ENCODE peak calls at places on chromosomes 6 and 20, in six cellular contexts. One of them, this sample, is unnamed.
A peak's percentile ranks its signal among the peaks of the same experiment; 100 is the strongest.

GRCh38 chr6:7261030-7261841 is 51.8 kb downstream of the SSR1 start:
- DNase-seq in neural crest cell: peak; percentile 78
- DNase-seq in RWPE1: peak; percentile 96
- DNase-seq in HFFc6: peak; percentile 90
- DNase-seq in Calu3: peak; percentile 83
- DNase-seq in fibroblast of villous mesenchyme: peak; percentile 81
- DNase-seq in this sample: peak; percentile 93

GRCh38 chr20:13638162-13638495 is 603 bp downstream of the TASP1 start:
- DNase-seq in fibroblast of villous mesenchyme: peak; percentile 32
- DNase-seq in RWPE1: peak; percentile 48
- DNase-seq in neural crest cell: no peak
- DNase-seq in HFFc6: no peak
- DNase-seq in Calu3: no peak
- DNase-seq in this sample: no peak

GRCh38 chr20:15345287-15345686 is 1007.9 kb upstream of the FLRT3 start:
- DNase-seq in neural crest cell: no peak
- DNase-seq in RWPE1: no peak
- DNase-seq in Calu3: no peak
- DNase-seq in HFFc6: no peak
- DNase-seq in fibroblast of villous mesenchyme: no peak
- DNase-seq in this sample: no peak

GRCh38 chr6:100137759-100138158 is 143.7 kb upstream of the MCHR2 start:
- DNase-seq in neural crest cell: no peak
- DNase-seq in Calu3: no peak
- DNase-seq in fibroblast of villous mesenchyme: no peak
- DNase-seq in HFFc6: no peak
- DNase-seq in RWPE1: no peak
- DNase-seq in this sample: no peak

GRCh38 chr20:57381596-57382503 is 9.3 kb upstream of the RBM38 start:
- DNase-seq in fibroblast of villous mesenchyme: peak; percentile 75
- DNase-seq in Calu3: peak; percentile 91
- DNase-seq in RWPE1: peak; percentile 93
- DNase-seq in neural crest cell: peak; percentile 89
- DNase-seq in HFFc6: peak; percentile 61
- DNase-seq in this sample: peak; percentile 93

GRCh38 chr6:106600329-106600728 is 29.0 kb downstream of the RTN4IP1 start:
- DNase-seq in fibroblast of villous mesenchyme: no peak
- DNase-seq in HFFc6: no peak
- DNase-seq in Calu3: no peak
- DNase-seq in RWPE1: no peak
- DNase-seq in neural crest cell: no peak
- DNase-seq in this sample: no peak

GRCh38 chr20:51326241-51326819 is 216.2 kb downstream of the NFATC2 start:
- DNase-seq in Calu3: peak; percentile 66
- DNase-seq in neural crest cell: peak; percentile 59
- DNase-seq in RWPE1: no peak
- DNase-seq in HFFc6: peak; percentile 32
- DNase-seq in fibroblast of villous mesenchyme: peak; percentile 30
- DNase-seq in this sample: peak; percentile 46

GRCh38 chr6:112154711-112155110 is 67.3 kb downstream of the FAM229B start:
- DNase-seq in neural crest cell: no peak
- DNase-seq in fibroblast of villous mesenchyme: no peak
- DNase-seq in HFFc6: no peak
- DNase-seq in RWPE1: no peak
- DNase-seq in Calu3: no peak
- DNase-seq in this sample: no peak

GRCh38 chr6:116278853-116279231 is 888 bp downstream of the TSPYL1 start:
- DNase-seq in RWPE1: peak; percentile 31
- DNase-seq in Calu3: no peak
- DNase-seq in HFFc6: no peak
- DNase-seq in neural crest cell: no peak
- DNase-seq in fibroblast of villous mesenchyme: no peak
- DNase-seq in this sample: no peak

GRCh38 chr20:46118481-46119020 is 437 bp downstream of the CD40 start:
- DNase-seq in fibroblast of villous mesenchyme: no peak
- DNase-seq in RWPE1: peak; percentile 59
- DNase-seq in neural crest cell: no peak
- DNase-seq in HFFc6: no peak
- DNase-seq in Calu3: peak; percentile 26
- DNase-seq in this sample: no peak

GRCh38 chr20:38057351-38057972 is 23.9 kb downstream of the RPRD1B start:
- DNase-seq in fibroblast of villous mesenchyme: peak; percentile 80
- DNase-seq in HFFc6: peak; percentile 50
- DNase-seq in Calu3: peak; percentile 91
- DNase-seq in RWPE1: peak; percentile 92
- DNase-seq in neural crest cell: peak; percentile 91
- DNase-seq in this sample: peak; percentile 93

GRCh38 chr6:24146871-24147270 is 20.9 kb downstream of the NRSN1 start:
- DNase-seq in HFFc6: no peak
- DNase-seq in Calu3: no peak
- DNase-seq in neural crest cell: no peak
- DNase-seq in fibroblast of villous mesenchyme: no peak
- DNase-seq in RWPE1: no peak
- DNase-seq in this sample: no peak

GRCh38 chr20:62784497-62784896 is 11.8 kb upstream of the MRGBP start:
- DNase-seq in RWPE1: no peak
- DNase-seq in HFFc6: no peak
- DNase-seq in neural crest cell: no peak
- DNase-seq in fibroblast of villous mesenchyme: no peak
- DNase-seq in Calu3: no peak
- DNase-seq in this sample: no peak

GRCh38 chr6:105326838-105327745 is 75.8 kb downstream of the PREP start:
- DNase-seq in HFFc6: peak; percentile 79
- DNase-seq in RWPE1: peak; percentile 71
- DNase-seq in fibroblast of villous mesenchyme: peak; percentile 38
- DNase-seq in neural crest cell: no peak
- DNase-seq in Calu3: peak; percentile 19
- DNase-seq in this sample: peak; percentile 53

GRCh38 chr20:1302578-1303541 is 26.1 kb downstream of the SDCBP2 start:
- DNase-seq in fibroblast of villous mesenchyme: no peak
- DNase-seq in RWPE1: peak; percentile 41
- DNase-seq in neural crest cell: no peak
- DNase-seq in Calu3: no peak
- DNase-seq in HFFc6: no peak
- DNase-seq in this sample: no peak

GRCh38 chr6:169828176-169828575 is 76.8 kb downstream of the ERMARD start:
- DNase-seq in Calu3: no peak
- DNase-seq in HFFc6: no peak
- DNase-seq in neural crest cell: no peak
- DNase-seq in fibroblast of villous mesenchyme: no peak
- DNase-seq in RWPE1: no peak
- DNase-seq in this sample: no peak

GRCh38 chr20:11891081-11891826 is 26.4 kb upstream of the BTBD3 start:
- DNase-seq in RWPE1: peak; percentile 39
- DNase-seq in fibroblast of villous mesenchyme: peak; percentile 53
- DNase-seq in Calu3: peak; percentile 52
- DNase-seq in neural crest cell: peak; percentile 48
- DNase-seq in HFFc6: peak; percentile 26
- DNase-seq in this sample: peak; percentile 61

GRCh38 chr6:27795697-27796494 is 116.3 kb downstream of the OR2B2 start:
- DNase-seq in neural crest cell: peak; percentile 74
- DNase-seq in fibroblast of villous mesenchyme: peak; percentile 95
- DNase-seq in RWPE1: peak; percentile 74
- DNase-seq in HFFc6: peak; percentile 93
- DNase-seq in Calu3: peak; percentile 86
- DNase-seq in this sample: no peak

GRCh38 chr6:80553071-80553740 is 446.7 kb downstream of the BCKDHB start:
- DNase-seq in fibroblast of villous mesenchyme: no peak
- DNase-seq in RWPE1: no peak
- DNase-seq in neural crest cell: no peak
- DNase-seq in HFFc6: no peak
- DNase-seq in Calu3: no peak
- DNase-seq in this sample: peak; percentile 18

GRCh38 chr6:25619222-25619621 is 32.8 kb upstream of the SCGN start:
- DNase-seq in fibroblast of villous mesenchyme: no peak
- DNase-seq in neural crest cell: no peak
- DNase-seq in RWPE1: no peak
- DNase-seq in HFFc6: no peak
- DNase-seq in Calu3: no peak
- DNase-seq in this sample: no peak

GRCh38 chr6:155185544-155185943 is 78.3 kb upstream of the CLDN20 start:
- DNase-seq in Calu3: peak; percentile 25
- DNase-seq in neural crest cell: no peak
- DNase-seq in HFFc6: peak; percentile 41
- DNase-seq in RWPE1: peak; percentile 74
- DNase-seq in fibroblast of villous mesenchyme: peak; percentile 65
- DNase-seq in this sample: no peak

GRCh38 chr6:167502471-167502870 is 177.6 kb downstream of the TTLL2 start:
- DNase-seq in HFFc6: no peak
- DNase-seq in fibroblast of villous mesenchyme: no peak
- DNase-seq in neural crest cell: no peak
- DNase-seq in RWPE1: no peak
- DNase-seq in Calu3: no peak
- DNase-seq in this sample: no peak

GRCh38 chr6:167500961-167501360 is 176.1 kb downstream of the TTLL2 start:
- DNase-seq in Calu3: no peak
- DNase-seq in neural crest cell: no peak
- DNase-seq in HFFc6: no peak
- DNase-seq in fibroblast of villous mesenchyme: no peak
- DNase-seq in RWPE1: no peak
- DNase-seq in this sample: no peak

GRCh38 chr6:167499161-167499660 is 174.3 kb downstream of the TTLL2 start:
- DNase-seq in neural crest cell: no peak
- DNase-seq in RWPE1: no peak
- DNase-seq in HFFc6: no peak
- DNase-seq in Calu3: no peak
- DNase-seq in fibroblast of villous mesenchyme: no peak
- DNase-seq in this sample: no peak

GRCh38 chr6:167504412-167504961 is 179.6 kb downstream of the TTLL2 start:
- DNase-seq in RWPE1: no peak
- DNase-seq in fibroblast of villous mesenchyme: no peak
- DNase-seq in Calu3: no peak
- DNase-seq in neural crest cell: no peak
- DNase-seq in HFFc6: no peak
- DNase-seq in this sample: no peak

DNA sequence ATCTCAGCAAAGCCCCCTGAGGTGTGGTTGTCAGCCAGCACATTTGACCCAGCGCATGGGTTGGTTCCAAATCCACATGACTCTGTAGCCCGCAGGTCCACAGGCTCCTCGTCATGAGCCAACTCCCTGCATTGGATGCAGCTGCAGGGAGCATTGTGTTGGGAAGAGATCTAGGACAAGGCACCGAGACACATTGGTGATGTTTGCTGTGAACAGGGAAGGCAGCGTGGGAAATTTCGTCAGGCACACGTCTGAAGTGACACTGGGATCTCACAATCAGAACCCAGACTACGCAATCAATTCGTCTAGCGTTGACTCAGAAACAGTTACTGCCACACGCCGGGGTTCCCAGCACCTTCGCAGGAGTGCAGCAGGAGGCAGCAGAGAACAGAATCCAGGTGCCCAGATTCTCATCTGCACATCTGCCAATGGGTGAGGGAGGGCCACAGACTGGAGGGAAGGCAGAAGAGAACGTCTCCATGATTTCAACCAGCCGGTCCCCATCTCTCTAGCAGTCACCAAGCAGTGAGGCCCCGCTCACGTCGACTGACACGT is 177.0 kb downstream of the TTLL2 start:
- DNase-seq in neural crest cell: no peak
- DNase-seq in Calu3: peak; percentile 67
- DNase-seq in HFFc6: no peak
- DNase-seq in RWPE1: no peak
- DNase-seq in fibroblast of villous mesenchyme: no peak
- DNase-seq in this sample: no peak
- TF ChIP-seq CTCF in neural crest cell: peak; percentile 42
- TF ChIP-seq CTCF in Calu3: peak; percentile 48
- TF ChIP-seq CTCF in HFFc6: no peak
- TF ChIP-seq CTCF in RWPE1: no peak
- TF ChIP-seq CTCF in fibroblast of villous mesenchyme: no peak
- TF ChIP-seq CTCF in this sample: no peak

GRCh38 chr6:149897855-149898744 is at the start of gene RAET1E:
- DNase-seq in Calu3: peak; percentile 13
- DNase-seq in RWPE1: no peak
- DNase-seq in HFFc6: no peak
- DNase-seq in neural crest cell: no peak
- DNase-seq in fibroblast of villous mesenchyme: no peak
- DNase-seq in this sample: no peak
- TF ChIP-seq CTCF in Calu3: no peak
- TF ChIP-seq CTCF in RWPE1: no peak
- TF ChIP-seq CTCF in HFFc6: no peak
- TF ChIP-seq CTCF in neural crest cell: no peak
- TF ChIP-seq CTCF in fibroblast of villous mesenchyme: no peak
- TF ChIP-seq CTCF in this sample: no peak

GRCh38 chr20:47708953-47709833 is 76.1 kb downstream of the SULF2 start:
- DNase-seq in fibroblast of villous mesenchyme: no peak
- DNase-seq in HFFc6: no peak
- DNase-seq in neural crest cell: no peak
- DNase-seq in RWPE1: no peak
- DNase-seq in Calu3: no peak
- DNase-seq in this sample: no peak

GRCh38 chr20:47710665-47711045 is 74.6 kb downstream of the SULF2 start:
- DNase-seq in HFFc6: no peak
- DNase-seq in RWPE1: no peak
- DNase-seq in neural crest cell: no peak
- DNase-seq in Calu3: no peak
- DNase-seq in fibroblast of villous mesenchyme: no peak
- DNase-seq in this sample: no peak

GRCh38 chr20:47713163-47713562 is 72.1 kb downstream of the SULF2 start:
- DNase-seq in Calu3: no peak
- DNase-seq in RWPE1: no peak
- DNase-seq in neural crest cell: no peak
- DNase-seq in HFFc6: no peak
- DNase-seq in fibroblast of villous mesenchyme: no peak
- DNase-seq in this sample: no peak

GRCh38 chr20:47713941-47714450 is 71.3 kb downstream of the SULF2 start:
- DNase-seq in fibroblast of villous mesenchyme: no peak
- DNase-seq in RWPE1: no peak
- DNase-seq in HFFc6: no peak
- DNase-seq in neural crest cell: no peak
- DNase-seq in Calu3: no peak
- DNase-seq in this sample: no peak

DNA sequence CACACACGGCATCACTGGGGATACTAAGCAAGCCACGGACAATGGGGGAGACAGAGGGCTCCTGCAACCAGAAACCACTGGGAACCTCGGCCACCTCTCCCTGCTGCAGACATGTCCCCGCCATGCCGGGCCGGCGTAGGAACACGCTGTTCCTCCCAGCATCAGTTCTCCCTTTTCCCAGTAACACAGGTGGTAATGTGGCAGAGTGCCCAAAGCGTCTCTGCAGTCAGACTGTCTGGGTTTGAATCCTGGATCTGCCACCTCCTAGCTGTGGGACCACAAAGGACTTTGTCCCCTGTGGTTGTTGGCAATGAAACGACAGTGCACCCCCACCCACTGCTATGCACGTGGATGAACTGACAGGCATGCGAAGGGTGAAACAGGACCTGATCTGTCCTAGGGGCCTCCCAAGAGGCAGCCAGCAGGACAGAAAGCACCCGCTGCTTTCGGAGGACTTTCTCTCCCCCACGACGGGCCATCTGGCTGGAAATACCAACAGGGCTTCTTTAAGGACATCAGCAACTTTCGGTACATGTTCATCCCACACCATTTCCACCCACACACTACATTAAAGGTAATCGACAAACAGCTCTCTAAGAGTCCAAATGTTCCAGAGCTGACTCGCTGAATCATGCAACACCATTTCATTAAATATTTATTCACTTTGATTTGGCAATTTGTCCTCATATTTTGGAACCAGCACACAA is 74.1 kb downstream of the SULF2 start:
- DNase-seq in fibroblast of villous mesenchyme: no peak
- DNase-seq in neural crest cell: no peak
- DNase-seq in RWPE1: no peak
- DNase-seq in Calu3: peak; percentile 78
- DNase-seq in HFFc6: no peak
- DNase-seq in this sample: no peak
- TF ChIP-seq CTCF in fibroblast of villous mesenchyme: no peak
- TF ChIP-seq CTCF in neural crest cell: no peak
- TF ChIP-seq CTCF in RWPE1: no peak
- TF ChIP-seq CTCF in Calu3: no peak
- TF ChIP-seq CTCF in HFFc6: no peak
- TF ChIP-seq CTCF in this sample: no peak

GRCh38 chr6:132780770-132781371 is 17.6 kb downstream of the SLC18B1 start:
- DNase-seq in neural crest cell: no peak
- DNase-seq in HFFc6: peak; percentile 9
- DNase-seq in Calu3: no peak
- DNase-seq in RWPE1: peak; percentile 16
- DNase-seq in fibroblast of villous mesenchyme: peak; percentile 47
- DNase-seq in this sample: no peak
- TF ChIP-seq CTCF in neural crest cell: peak; percentile 52
- TF ChIP-seq CTCF in HFFc6: peak; percentile 73
- TF ChIP-seq CTCF in Calu3: peak; percentile 30
- TF ChIP-seq CTCF in RWPE1: no peak
- TF ChIP-seq CTCF in fibroblast of villous mesenchyme: peak; percentile 48
- TF ChIP-seq CTCF in this sample: no peak

This sample was measured in glutamatergic neuron.